ENCODE peak calls at places on chromosome 10, in seven cellular contexts. Y is tibial nerve, E is A549, G is sigmoid colon, X is SK-N-SH, Q is transverse colon, W is stomach. I is an unnamed sample. For H3K4me1, the result is how much of the 10 kb centered on the place peaks cover.

GRCh38 chr10:29569778-29570177 is 65.0 kb downstream of the SVIL start:
- DNase-seq in Y (no peak), E (no peak), G (no peak), X (no peak), Q (no peak), W (no peak), I (no peak)

GRCh38 chr10:125575843-125576242 is 107.1 kb downstream of the TEX36 start:
- DNase-seq in Y (no peak), E (no peak), G (no peak), X (no peak), Q (no peak), W (no peak), I (no peak)

GRCh38 chr10:4246881-4247358 is 461.9 kb upstream of the KLF6 start:
- DNase-seq in Y (no peak), E (no peak), G (no peak), X (no peak), Q (no peak), W (no peak), I (no peak)

GRCh38 chr10:89940076-89940475 is 238.7 kb downstream of the KIF20B start:
- DNase-seq in Y (no peak), E (no peak), G (no peak), X (no peak), Q (no peak), W (no peak), I (no peak)

GRCh38 chr10:59805043-59805442 is 51.8 kb upstream of the MRLN start:
- DNase-seq in Y (no peak), E (peak), G (no peak), X (peak), Q (peak), W (peak), I (no peak)

GRCh38 chr10:13074562-13075451 is 25.2 kb upstream of the OPTN start:
- DNase-seq in Y (no peak), E (peak), G (peak), X (peak), Q (peak), W (peak), I (peak)

GRCh38 chr10:11869743-11870460 is 46.7 kb downstream of the PROSER2 start:
- DNase-seq in Y (no peak), E (no peak), G (no peak), X (peak), Q (no peak), W (no peak), I (no peak)

GRCh38 chr10:85600026-85600743 is 766.4 kb downstream of the GRID1 start:
- DNase-seq in Y (no peak), E (no peak), G (no peak), X (no peak), Q (no peak), W (no peak), I (no peak)

GRCh38 chr10:66180651-66181318 is 745.1 kb upstream of the LRRTM3 start:
- DNase-seq in Y (no peak), E (peak), G (no peak), X (peak), Q (no peak), W (no peak), I (no peak)

GRCh38 chr10:86840498-86840897 is 84.1 kb downstream of the BMPR1A start:
- DNase-seq in Y (no peak), E (no peak), G (no peak), X (peak), Q (no peak), W (no peak), I (no peak)

GRCh38 chr10:691216-691615 is 1.7 kb upstream of the DIP2C start:
- DNase-seq in Y (no peak), E (no peak), G (no peak), X (no peak), Q (no peak), W (no peak), I (no peak)

GRCh38 chr10:21803374-21803773 is 200.2 kb downstream of the DNAJC1 start:
- DNase-seq in Y (no peak), E (no peak), G (no peak), X (no peak), Q (no peak), W (no peak), I (no peak)

GRCh38 chr10:29438271-29438670 is 149.4 kb downstream of the LYZL1 start:
- DNase-seq in Y (no peak), E (no peak), G (no peak), X (no peak), Q (no peak), W (no peak), I (no peak)

GRCh38 chr10:44261710-44262455 is 123.0 kb downstream of the CXCL12 start:
- DNase-seq in Y (no peak), E (no peak), G (peak), X (peak), Q (no peak), W (no peak), I (no peak)

GRCh38 chr10:100303724-100304319 is 17.3 kb upstream of the BLOC1S2 start:
- DNase-seq in Y (no peak), E (peak), G (no peak), X (peak), Q (no peak), W (no peak), I (no peak)

GRCh38 chr10:12130237-12130872 is 878 bp downstream of the SEC61A2 start:
- DNase-seq in Y (no peak), E (peak), G (no peak), X (peak), Q (peak), W (no peak), I (no peak)

GRCh38 chr10:110310741-110311140 is 6.0 kb upstream of the SMNDC1 start:
- DNase-seq in Y (no peak), E (no peak), G (no peak), X (no peak), Q (no peak), W (no peak), I (no peak)

GRCh38 chr10:97842658-97843295 is 6.9 kb upstream of the GOLGA7B start:
- DNase-seq in Y (no peak), E (no peak), G (no peak), X (peak), Q (no peak), W (no peak), I (no peak)

GRCh38 chr10:104253106-104253505 is 1.6 kb upstream of the GSTO1 start:
- DNase-seq in Y (no peak), E (no peak), G (no peak), X (no peak), Q (no peak), W (no peak), I (no peak)

GRCh38 chr10:124245806-124246440 is 152.5 kb upstream of the CHST15 start:
- DNase-seq in Y (no peak), E (no peak), G (peak), X (peak), Q (peak), W (peak), I (no peak)

GRCh38 chr10:112790921-112791320 is 159.1 kb upstream of the TCF7L2 start:
- DNase-seq in Y (no peak), E (no peak), G (no peak), X (no peak), Q (no peak), W (no peak), I (no peak)

GRCh38 chr10:91909178-91909677 is at the start of gene FGFBP3:
- DNase-seq in Y (no peak), E (peak), G (no peak), X (peak), Q (peak), W (no peak), I (peak)

GRCh38 chr10:61244261-61244775 is 208.9 kb downstream of the TMEM26 start:
- DNase-seq in Y (no peak), E (no peak), G (no peak), X (no peak), Q (no peak), W (no peak), I (no peak)

GRCh38 chr10:75202321-75203096 is 8.1 kb upstream of the VDAC2 start:
- DNase-seq in Y (no peak), E (peak), G (peak), X (no peak), Q (peak), W (peak), I (no peak)

GRCh38 chr10:73871915-73872710 is 2.2 kb downstream of the CAMK2G start:
- DNase-seq in Y (no peak), E (no peak), G (peak), X (peak), Q (peak), W (no peak), I (no peak)

GRCh38 chr10:31099664-31100063 is 68.0 kb upstream of the ZNF438 start:
- DNase-seq in Y (no peak), E (peak), G (no peak), X (no peak), Q (peak), W (peak), I (no peak)

GRCh38 chr10:103276941-103277712 is at the start of gene INA:
- DNase-seq in Y (no peak), E (peak), G (no peak), X (peak), Q (no peak), W (no peak), I (no peak)

GRCh38 chr10:5608608-5609270 is 57.7 kb downstream of the ASB13 start:
- DNase-seq in Y (no peak), E (no peak), G (no peak), X (no peak), Q (no peak), W (no peak), I (no peak)

GRCh38 chr10:12965571-12965970 is 35.9 kb downstream of the CCDC3 start:
- DNase-seq in Y (no peak), E (no peak), G (no peak), X (no peak), Q (no peak), W (no peak), I (no peak)

GRCh38 chr10:43174969-43175368 is 36.7 kb downstream of the CSGALNACT2 start:
- DNase-seq in Y (no peak), E (no peak), G (no peak), X (no peak), Q (no peak), W (no peak), I (no peak)

GRCh38 chr10:122034149-122034756 is 45.3 kb downstream of the TACC2 start:
- DNase-seq in Y (no peak), E (peak), G (no peak), X (no peak), Q (peak), W (no peak), I (no peak)

GRCh38 chr10:24246365-24246764 is 37.4 kb downstream of the KIAA1217 start:
- DNase-seq in Y (no peak), E (no peak), G (no peak), X (no peak), Q (no peak), W (no peak), I (no peak)

GRCh38 chr10:22931948-22932347 is 4.1 kb downstream of the ARMC3 start:
- DNase-seq in Y (no peak), E (no peak), G (no peak), X (no peak), Q (no peak), W (peak), I (no peak)

GRCh38 chr10:48790740-48791044 is 106.0 kb downstream of the WDFY4 start:
- DNase-seq in Y (no peak), E (no peak), G (no peak), X (no peak), Q (no peak), W (no peak), I (no peak)

GRCh38 chr10:103839867-103840746 is 15.3 kb downstream of the SH3PXD2A start:
- DNase-seq in Y (no peak), E (no peak), G (peak), X (no peak), Q (peak), W (peak), I (no peak)

GRCh38 chr10:30974773-30975386 is 56.8 kb downstream of the ZNF438 start:
- DNase-seq in Y (no peak), E (no peak), G (no peak), X (no peak), Q (no peak), W (no peak), I (no peak)

GRCh38 chr10:53256623-53257022 is 484.0 kb upstream of the MBL2 start:
- DNase-seq in Y (no peak), E (no peak), G (no peak), X (no peak), Q (no peak), W (no peak), I (no peak)

DNA sequence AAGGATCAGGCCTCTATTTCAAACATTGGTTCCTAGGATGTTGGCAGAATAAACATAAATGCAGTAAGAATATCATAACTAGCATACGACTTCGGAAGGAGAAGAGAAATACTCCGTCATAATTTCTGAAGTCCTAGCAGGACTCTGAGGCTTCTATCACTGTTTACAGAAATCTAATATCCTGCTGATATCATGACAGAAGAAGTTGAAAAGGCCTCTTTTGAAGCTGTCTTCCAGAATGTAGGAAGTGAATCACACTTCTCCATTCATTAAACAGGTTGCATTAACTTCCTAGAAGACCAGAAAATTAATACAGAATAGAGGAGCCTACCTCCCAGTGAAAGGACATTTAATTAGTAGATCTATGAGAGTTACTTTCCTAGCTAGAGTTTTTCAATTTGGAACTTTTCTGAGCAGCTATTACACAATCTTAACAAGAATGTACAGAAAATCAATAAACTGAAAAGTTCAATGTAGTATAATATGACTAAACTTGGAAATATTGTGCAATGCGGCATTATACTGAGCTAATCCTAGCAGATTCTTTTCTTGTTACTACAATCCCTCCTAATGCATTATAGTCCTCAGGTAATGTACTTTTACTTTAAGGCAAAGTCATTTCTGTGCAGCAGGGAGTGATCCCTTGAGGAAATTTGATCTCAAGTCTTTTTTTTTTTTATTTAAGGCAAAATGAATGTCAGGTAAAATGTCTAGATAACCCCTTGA is 622.6 kb upstream of the CELF2 start:
- DNase-seq in Y (no peak), E (no peak), G (no peak), X (no peak), Q (no peak), W (no peak), I (no peak)
- H3K27ac ChIP-seq in Y (no peak), E (no peak), G (no peak), X (no peak), Q (no peak), W (no peak), I (no peak)

DNA sequence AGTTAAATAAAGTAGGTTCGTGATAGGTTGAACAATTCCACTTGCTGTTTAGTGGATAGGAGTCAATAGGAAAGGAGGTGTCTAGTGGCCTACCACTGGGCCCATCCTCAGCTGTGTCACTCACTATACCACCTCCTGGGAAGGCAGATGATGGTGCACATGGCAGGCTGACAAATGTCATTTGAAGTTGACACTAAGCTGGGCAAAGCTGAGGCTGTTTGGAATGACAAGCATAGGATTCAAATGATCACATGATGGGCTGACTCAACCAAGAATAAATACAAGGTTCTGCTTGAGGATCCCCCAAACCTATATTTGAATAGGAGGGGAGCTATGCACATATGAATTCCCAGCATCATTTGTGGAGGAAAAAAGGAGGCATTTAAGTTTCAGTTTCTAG is 489.8 kb downstream of the RPS24 start:
- DNase-seq in Y (no peak), E (no peak), G (no peak), X (no peak), Q (no peak), W (no peak), I (no peak)
- H3K4me1 ChIP-seq in Y (under half), E (under half), G (under half), X (under half), Q (under half), W (under half), I (under half)

GRCh38 chr10:2949948-2950354 is 117.4 kb upstream of the PFKP start:
- DNase-seq in Y (no peak), E (peak), G (no peak), X (no peak), Q (no peak), W (no peak), I (no peak)
- TF ChIP-seq EP300 in Y (no peak), E (no peak), G (no peak), X (no peak), Q (no peak), W (no peak), I (no peak)

GRCh38 chr10:71694567-71694968 is 25.0 kb downstream of the C10orf105 start:
- DNase-seq in Y (no peak), E (no peak), G (no peak), X (no peak), Q (peak), W (peak), I (no peak)
- H3K27ac ChIP-seq in Y (peak), E (no peak), G (peak), X (no peak), Q (peak), W (peak), I (no peak)

GRCh38 chr10:119656760-119657159 is 5.6 kb downstream of the BAG3 start:
- DNase-seq in Y (no peak), E (no peak), G (no peak), X (no peak), Q (no peak), W (no peak), I (no peak)

GRCh38 chr10:119654540-119654939 is 3.4 kb downstream of the BAG3 start:
- DNase-seq in Y (no peak), E (peak), G (peak), X (no peak), Q (peak), W (peak), I (peak)

GRCh38 chr10:119657725-119658124 is 6.5 kb downstream of the BAG3 start:
- DNase-seq in Y (no peak), E (no peak), G (peak), X (no peak), Q (peak), W (no peak), I (no peak)

GRCh38 chr10:119653209-119653608 is 2.0 kb downstream of the BAG3 start:
- DNase-seq in Y (no peak), E (no peak), G (no peak), X (no peak), Q (no peak), W (no peak), I (no peak)

DNA sequence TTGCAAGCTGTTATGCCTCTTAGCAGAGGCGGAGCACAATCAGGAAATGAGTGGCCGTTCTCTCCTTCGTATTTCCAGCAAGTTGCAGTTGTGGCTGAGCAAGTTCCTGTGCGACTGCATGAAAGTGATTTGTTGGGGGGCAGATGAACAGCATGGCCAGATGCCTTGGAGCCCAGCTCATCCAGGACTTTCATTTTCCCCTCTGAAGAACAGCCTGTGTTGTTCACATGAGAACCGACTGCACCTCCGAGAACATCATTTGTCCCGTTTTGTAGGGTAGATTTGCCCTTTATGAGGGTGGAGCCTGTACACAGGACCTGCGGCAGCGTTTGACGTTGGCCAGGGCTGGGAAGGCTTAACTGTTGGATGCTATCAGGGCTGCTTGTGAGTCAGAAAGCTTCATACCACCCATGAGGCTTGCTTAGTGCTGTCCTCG is 4.4 kb downstream of the BAG3 start:
- DNase-seq in Y (no peak), E (peak), G (peak), X (peak), Q (peak), W (peak), I (no peak)
- H3K4me1 ChIP-seq in Y (half or more), E (half or more), G (half or more), X (under half), Q (under half), W (half or more), I (under half)

GRCh38 chr10:38103754-38104153 is 9.6 kb downstream of the ZNF37A start:
- DNase-seq in Y (no peak), E (no peak), G (no peak), X (no peak), Q (no peak), W (no peak), I (no peak)

DNA sequence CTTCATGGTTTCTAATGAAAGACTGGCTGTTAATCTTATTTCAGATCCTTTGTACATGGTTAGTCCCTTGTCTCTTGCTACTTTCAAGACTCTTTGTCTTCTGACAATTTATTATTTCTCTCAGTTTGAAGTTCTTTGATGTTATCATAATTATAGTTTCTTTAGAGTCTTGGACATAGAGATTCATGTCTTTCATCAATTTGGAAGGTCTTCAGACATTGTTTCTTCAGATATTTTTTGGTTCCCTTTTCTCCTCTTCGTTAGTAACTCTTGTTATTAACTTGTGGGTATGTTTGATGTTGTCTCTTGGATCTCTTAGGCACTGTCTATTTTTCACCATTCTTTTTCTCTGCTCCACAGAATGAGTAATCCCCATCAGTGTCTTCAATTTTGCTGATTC is 8.8 kb downstream of the ZNF37A start:
- DNase-seq in Y (no peak), E (no peak), G (no peak), X (no peak), Q (no peak), W (no peak), I (no peak)
- TF ChIP-seq EP300 in Y (no peak), E (no peak), G (no peak), X (no peak), Q (no peak), W (no peak), I (no peak)

GRCh38 chr10:17214991-17215781 is 12.9 kb upstream of the VIM start:
- DNase-seq in Y (no peak), E (peak), G (no peak), X (no peak), Q (no peak), W (no peak), I (no peak)
- H3K27ac ChIP-seq in Y (peak), E (peak), G (peak), X (peak), Q (peak), W (peak), I (no peak)

GRCh38 chr10:26440091-26440445 is 1.9 kb downstream of the APBB1IP start:
- DNase-seq in Y (no peak), E (no peak), G (no peak), X (no peak), Q (no peak), W (no peak), I (no peak)

GRCh38 chr10:26438534-26439269 is 561 bp downstream of the APBB1IP start:
- DNase-seq in Y (no peak), E (no peak), G (peak), X (peak), Q (peak), W (no peak), I (no peak)

GRCh38 chr10:26437637-26438461 is at the start of gene APBB1IP:
- DNase-seq in Y (peak), E (no peak), G (peak), X (no peak), Q (peak), W (peak), I (peak)

GRCh38 chr10:26441491-26442214 is 3.5 kb downstream of the APBB1IP start:
- DNase-seq in Y (no peak), E (no peak), G (no peak), X (no peak), Q (no peak), W (no peak), I (no peak)

GRCh38 chr10:26439436-26440090 is 1.4 kb downstream of the APBB1IP start:
- DNase-seq in Y (no peak), E (no peak), G (no peak), X (no peak), Q (no peak), W (no peak), I (no peak)
- H3K4me1 ChIP-seq in Y (under half), E (under half), G (under half), X (under half), Q (under half), W (under half), I (under half)